ENCODE peak calls at places on chromosome 7, in ten cellular contexts. A is mesothelial cell of epicardium; T is AG09309; E is cardiac fibroblast; Y is fibroblast of lung; H is prostate gland; V is AG04449; P is CD8-positive, alpha-beta T cell; B is A549; G is brain microvascular endothelial cell. O is an unnamed sample.

GRCh38 chr7:11078242-11078834 is 104.7 kb downstream of the PHF14 start:
- DNase-seq in A (no peak), T (no peak), E (no peak), Y (no peak), H (no peak), V (no peak), P (no peak), B (no peak), G (no peak), O (no peak)

GRCh38 chr7:111041577-111041976 is 49.4 kb upstream of the LRRN3 start:
- DNase-seq in A (no peak), T (no peak), E (no peak), Y (no peak), H (no peak), V (no peak), P (no peak), B (no peak), G (no peak), O (no peak)

GRCh38 chr7:94561841-94562514 is 52.4 kb downstream of the CASD1 start:
- DNase-seq in A (no peak), T (no peak), E (peak; percentile 12), Y (peak; percentile 20), H (no peak), V (no peak), P (no peak), B (no peak), G (no peak), O (no peak)

GRCh38 chr7:17690030-17690429 is 250.3 kb downstream of the SNX13 start:
- DNase-seq in A (no peak), T (peak; percentile 91), E (peak; percentile 81), Y (peak; percentile 95), H (no peak), V (peak; percentile 86), P (no peak), B (peak; percentile 33), G (peak; percentile 98), O (no peak)

GRCh38 chr7:131000389-131000788 is 266.4 kb upstream of the KLF14 start:
- DNase-seq in A (no peak), T (no peak), E (no peak), Y (no peak), H (no peak), V (no peak), P (no peak), B (no peak), G (no peak), O (no peak)

GRCh38 chr7:29806131-29806792 is at the start of gene WIPF3:
- DNase-seq in A (peak; percentile 34), T (no peak), E (peak; percentile 4), Y (no peak), H (no peak), V (no peak), P (no peak), B (no peak), G (no peak), O (peak; percentile 59)

GRCh38 chr7:32531402-32531801 is 36.1 kb downstream of the AVL9 start:
- DNase-seq in A (no peak), T (no peak), E (no peak), Y (no peak), H (no peak), V (no peak), P (no peak), B (no peak), G (no peak), O (no peak)

GRCh38 chr7:2894118-2894940 is 50.2 kb upstream of the GNA12 start:
- DNase-seq in A (no peak), T (no peak), E (no peak), Y (no peak), H (no peak), V (no peak), P (peak; percentile 41), B (no peak), G (no peak), O (no peak)

GRCh38 chr7:44965937-44966730 is 12.7 kb downstream of the MYO1G start:
- DNase-seq in A (no peak), T (no peak), E (no peak), Y (no peak), H (no peak), V (no peak), P (no peak), B (no peak), G (no peak), O (no peak)

GRCh38 chr7:44964831-44965440 is 13.9 kb downstream of the MYO1G start:
- DNase-seq in A (no peak), T (no peak), E (no peak), Y (no peak), H (no peak), V (no peak), P (no peak), B (no peak), G (no peak), O (peak; percentile 2)

GRCh38 chr7:44963526-44964290 is 15.1 kb downstream of the MYO1G start:
- DNase-seq in A (no peak), T (no peak), E (no peak), Y (no peak), H (no peak), V (no peak), P (no peak), B (no peak), G (no peak), O (no peak)

GRCh38 chr7:44965441-44965903 is 13.3 kb downstream of the MYO1G start:
- DNase-seq in A (no peak), T (no peak), E (no peak), Y (no peak), H (no peak), V (no peak), P (no peak), B (no peak), G (no peak), O (no peak)

DNA sequence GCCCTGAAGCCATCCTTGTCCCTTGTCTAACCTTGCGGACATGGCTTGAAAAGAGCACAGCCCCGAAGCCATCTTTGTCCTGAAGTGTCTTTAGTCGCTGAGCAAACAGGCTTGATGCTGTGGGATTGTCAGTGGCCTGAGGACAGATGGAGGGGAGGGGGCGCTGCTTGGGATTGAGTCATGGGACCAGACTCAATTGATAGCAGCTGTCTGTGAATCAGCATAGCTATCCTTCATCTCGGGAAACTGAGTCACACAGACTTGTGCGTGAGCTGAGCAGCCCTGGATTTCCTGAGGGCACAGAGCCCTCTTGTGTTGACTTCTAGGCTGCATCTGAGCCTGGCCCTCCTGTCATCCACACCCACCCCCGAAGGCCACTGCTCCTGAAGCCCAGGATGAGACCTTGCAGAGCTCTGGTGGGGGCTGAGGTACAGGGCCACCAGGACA is 14.4 kb downstream of the MYO1G start:
- DNase-seq in A (no peak), T (no peak), E (no peak), Y (no peak), H (no peak), V (no peak), P (no peak), B (peak; percentile 36), G (no peak), O (peak; percentile 24)
- TF ChIP-seq CTCF in A (no peak), T (peak; percentile 43), E (peak; percentile 46), Y (peak; percentile 24), H (no peak), V (peak; percentile 40), P (no peak), B (peak; percentile 41), G (peak; percentile 66), O (no peak)

GRCh38 chr7:121334875-121335648 is 6.3 kb downstream of the WNT16 start:
- DNase-seq in A (no peak), T (no peak), E (no peak), Y (no peak), H (no peak), V (no peak), P (no peak), B (no peak), G (no peak), O (no peak)

GRCh38 chr7:121334376-121334775 is 5.6 kb downstream of the WNT16 start:
- DNase-seq in A (no peak), T (no peak), E (no peak), Y (no peak), H (no peak), V (no peak), P (no peak), B (no peak), G (no peak), O (no peak)

GRCh38 chr7:121336579-121336978 is 7.8 kb downstream of the WNT16 start:
- DNase-seq in A (no peak), T (no peak), E (no peak), Y (no peak), H (no peak), V (no peak), P (no peak), B (no peak), G (no peak), O (no peak)

GRCh38 chr7:121339082-121339481 is 10.3 kb downstream of the WNT16 start:
- DNase-seq in A (no peak), T (no peak), E (no peak), Y (no peak), H (no peak), V (no peak), P (no peak), B (no peak), G (no peak), O (no peak)

GRCh38 chr7:121337398-121337797 is 8.6 kb downstream of the WNT16 start:
- DNase-seq in A (no peak), T (no peak), E (no peak), Y (peak; percentile 51), H (no peak), V (no peak), P (no peak), B (no peak), G (no peak), O (no peak)
- TF ChIP-seq CTCF in A (no peak), T (peak; percentile 41), E (peak; percentile 10), Y (peak; percentile 14), H (no peak), V (peak; percentile 28), P (no peak), B (peak; percentile 10), G (peak; percentile 66), O (no peak)

DNA sequence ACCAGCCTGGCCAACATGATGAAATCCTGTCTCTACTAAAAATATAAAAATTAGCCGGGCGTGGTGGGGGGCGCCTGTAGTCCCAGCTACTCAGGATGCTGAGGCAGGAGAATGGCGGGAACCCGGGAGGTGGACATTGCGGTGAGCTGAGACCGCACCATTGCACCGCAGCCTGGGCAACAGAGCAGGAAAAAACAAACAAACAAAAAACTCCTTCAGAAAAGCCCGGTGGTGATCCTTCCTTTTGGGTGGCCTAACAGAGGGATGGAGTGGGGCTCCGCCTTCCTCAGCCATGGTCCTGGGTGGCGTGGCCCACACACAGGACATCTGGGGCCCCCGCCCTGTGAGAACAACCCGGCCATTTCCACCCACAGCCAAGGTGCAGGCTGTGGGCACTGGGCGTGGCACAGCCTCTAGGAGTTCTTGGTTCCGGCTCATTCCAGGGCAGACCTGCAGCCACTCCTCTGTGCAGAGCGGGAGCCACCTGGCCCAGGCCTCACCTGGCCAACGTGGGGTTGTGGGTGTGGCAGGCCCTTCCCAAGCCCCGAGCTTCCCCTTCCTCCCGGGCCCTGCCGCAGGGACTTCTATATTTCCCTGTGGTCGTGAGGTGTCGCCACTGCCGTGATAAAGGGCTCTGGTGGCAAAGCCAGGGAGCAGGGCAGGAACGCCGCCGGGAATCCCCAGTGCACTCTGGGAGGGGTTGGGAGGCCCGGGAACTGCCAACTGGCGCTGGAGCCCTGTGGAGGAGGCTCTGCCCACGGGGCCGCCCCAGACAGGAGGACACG is 37.6 kb downstream of the GET4 start:
- DNase-seq in A (no peak), T (no peak), E (no peak), Y (no peak), H (peak; percentile 45), V (no peak), P (no peak), B (no peak), G (no peak), O (peak; percentile 83)
- TF ChIP-seq CTCF in A (no peak), T (no peak), E (no peak), Y (no peak), H (peak; percentile 40), V (no peak), P (no peak), B (no peak), G (no peak), O (peak; percentile 49)

GRCh38 chr7:98870071-98870651 is 347 bp upstream of the TMEM130 start:
- DNase-seq in A (peak; percentile 57), T (no peak), E (peak; percentile 43), Y (peak; percentile 16), H (no peak), V (no peak), P (peak; percentile 34), B (peak; percentile 47), G (no peak), O (peak; percentile 81)

GRCh38 chr7:98874942-98875341 is 3.4 kb upstream of the TRRAP start:
- DNase-seq in A (no peak), T (no peak), E (no peak), Y (no peak), H (no peak), V (no peak), P (no peak), B (no peak), G (no peak), O (no peak)

GRCh38 chr7:98869374-98870070 is at the start of gene TMEM130:
- DNase-seq in A (no peak), T (no peak), E (no peak), Y (no peak), H (no peak), V (no peak), P (no peak), B (no peak), G (no peak), O (peak; percentile 42)

GRCh38 chr7:98870807-98871491 is 1.1 kb upstream of the TMEM130 start:
- DNase-seq in A (no peak), T (no peak), E (no peak), Y (no peak), H (no peak), V (no peak), P (no peak), B (no peak), G (no peak), O (no peak)

GRCh38 chr7:98872328-98872924 is 2.6 kb upstream of the TMEM130 start:
- DNase-seq in A (no peak), T (no peak), E (no peak), Y (peak; percentile 26), H (no peak), V (no peak), P (no peak), B (peak; percentile 58), G (no peak), O (no peak)
- TF ChIP-seq CTCF in A (no peak), T (peak; percentile 22), E (peak; percentile 24), Y (peak; percentile 10), H (no peak), V (peak; percentile 17), P (no peak), B (peak; percentile 43), G (peak; percentile 48), O (no peak)